ENCODE peak calls at places on chromosomes 1 and 21, in four cellular contexts. M is H1, K is mesendoderm, J is H9. U is an unnamed sample.

GRCh38 chr1:229238674-229239415 is 32.1 kb upstream of the RAB4A start:
- DNase-seq in M (no peak), K (no peak), J (no peak), U (no peak)

GRCh38 chr1:203744008-203744972 is 20.7 kb upstream of the LAX1 start:
- DNase-seq in M (no peak), K (peak; percentile 59), J (peak; percentile 58), U (peak; percentile 32)

GRCh38 chr1:1351511-1352427 is 2.6 kb upstream of the DVL1 start:
- DNase-seq in M (no peak), K (no peak), J (no peak), U (peak; percentile 38)

GRCh38 chr1:50633465-50633864 is 210.2 kb upstream of the DMRTA2 start:
- DNase-seq in M (no peak), K (peak; percentile 35), J (no peak), U (no peak)

GRCh38 chr21:16572032-16572431 is 842.2 kb downstream of the USP25 start:
- DNase-seq in M (no peak), K (no peak), J (no peak), U (peak; percentile 77)

GRCh38 chr1:1219341-1219740 is 5.4 kb upstream of the TNFRSF4 start:
- DNase-seq in M (no peak), K (no peak), J (no peak), U (no peak)

GRCh38 chr1:37338658-37339057 is 135.7 kb upstream of the ZC3H12A start:
- DNase-seq in M (no peak), K (no peak), J (no peak), U (no peak)

GRCh38 chr1:184445997-184446396 is 59.2 kb downstream of the C1orf21 start:
- DNase-seq in M (no peak), K (no peak), J (no peak), U (no peak)

GRCh38 chr21:33255404-33255803 is 10.8 kb upstream of the IL10RB start:
- DNase-seq in M (no peak), K (no peak), J (no peak), U (no peak)

GRCh38 chr1:39398278-39399010 is 93.0 kb upstream of the BMP8A start:
- DNase-seq in M (no peak), K (peak; percentile 99), J (peak; percentile 43), U (peak; percentile 98)

GRCh38 chr1:25683731-25684130 is 67.1 kb downstream of the MAN1C1 start:
- DNase-seq in M (no peak), K (no peak), J (no peak), U (peak; percentile 63)

GRCh38 chr1:225532240-225532944 is 104.6 kb upstream of the LBR start:
- DNase-seq in M (no peak), K (no peak), J (no peak), U (no peak)

GRCh38 chr1:246450485-246451251 is 56.4 kb downstream of the SMYD3 start:
- DNase-seq in M (no peak), K (peak; percentile 22), J (no peak), U (peak; percentile 35)

GRCh38 chr1:193754732-193755427 is 568.5 kb upstream of the B3GALT2 start:
- DNase-seq in M (no peak), K (peak; percentile 43), J (no peak), U (no peak)

GRCh38 chr1:70146488-70146887 is 58.9 kb downstream of the LRRC40 start:
- DNase-seq in M (no peak), K (no peak), J (no peak), U (peak; percentile 78)

DNA sequence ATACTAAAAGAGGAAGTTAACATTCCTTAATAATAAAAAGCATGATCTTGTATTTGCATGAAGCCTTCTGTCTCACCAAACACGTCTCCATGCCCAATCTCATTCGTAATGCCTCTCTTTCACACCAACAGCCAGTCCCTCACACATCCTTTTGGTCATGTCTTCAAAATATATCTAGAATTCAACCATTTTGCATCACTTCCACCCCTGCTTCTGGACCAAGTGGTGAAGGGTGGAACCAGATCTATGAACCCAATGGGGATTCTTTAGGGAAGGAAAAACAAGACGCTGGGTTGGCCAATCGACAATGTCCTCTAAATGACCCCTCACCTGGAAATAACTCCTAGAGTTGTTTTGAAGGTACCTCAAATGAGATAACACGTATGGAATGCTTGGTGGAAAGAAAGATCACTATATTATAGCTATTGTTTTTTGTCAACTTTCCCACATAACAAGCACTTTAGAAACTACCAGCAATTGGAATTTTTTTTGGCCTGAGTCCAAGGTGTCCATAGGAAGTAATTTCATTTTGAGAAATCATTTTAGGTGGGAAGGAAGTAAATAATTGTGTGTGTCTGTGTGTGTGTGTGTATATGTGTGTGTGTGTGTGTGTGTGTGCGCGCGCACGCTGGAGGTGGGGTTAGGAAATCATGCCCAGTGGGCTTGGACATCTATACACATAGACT is at the start of gene KCNA10:
- DNase-seq in M (no peak), K (no peak), J (no peak), U (no peak)
- H3K27ac ChIP-seq in M (no peak within 1 kb of the TSS), K (no peak within 1 kb of the TSS), J (no peak within 1 kb of the TSS), U (no peak within 1 kb of the TSS)

GRCh38 chr1:211912064-211912463 is 81.5 kb upstream of the LPGAT1 start:
- DNase-seq in M (no peak), K (no peak), J (no peak), U (no peak)

GRCh38 chr1:211912844-211913432 is 82.4 kb upstream of the LPGAT1 start:
- DNase-seq in M (no peak), K (no peak), J (no peak), U (no peak)

GRCh38 chr1:211910136-211910884 is 79.7 kb upstream of the LPGAT1 start:
- DNase-seq in M (no peak), K (no peak), J (no peak), U (no peak)

GRCh38 chr1:211909385-211909784 is 78.8 kb upstream of the LPGAT1 start:
- DNase-seq in M (no peak), K (no peak), J (no peak), U (no peak)

DNA sequence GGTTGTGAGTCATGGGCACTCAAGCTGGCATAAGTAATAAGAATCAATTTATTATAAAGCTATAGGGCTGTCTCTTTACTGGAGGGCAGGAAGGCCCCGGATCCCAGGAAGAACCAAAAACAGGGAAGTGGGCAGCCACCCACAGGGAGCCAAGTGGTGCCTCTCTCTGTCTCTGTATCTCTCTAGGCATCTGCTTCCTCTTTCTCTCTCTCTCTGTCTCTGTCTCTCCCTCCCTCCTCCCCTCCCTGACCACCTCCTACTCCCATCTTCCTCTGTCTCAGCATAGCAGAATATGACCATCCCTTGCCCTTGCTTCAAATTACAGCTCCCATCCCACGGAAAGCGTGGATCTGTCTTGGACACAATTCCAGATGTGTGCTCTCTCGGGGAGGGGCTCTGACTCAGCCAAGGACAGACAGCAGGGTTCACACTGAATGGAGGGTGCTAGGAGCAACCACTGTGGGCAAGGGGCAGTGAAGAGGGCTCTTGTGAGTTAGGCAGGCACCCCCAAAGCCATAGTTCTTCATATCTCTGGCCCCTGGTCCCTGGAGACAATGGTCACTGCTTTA is 80.4 kb upstream of the LPGAT1 start:
- DNase-seq in M (no peak), K (no peak), J (no peak), U (peak; percentile 15)
- H3K56ac ChIP-seq in M (no peak overlapping the region), K (no peak overlapping the region), J (no peak overlapping the region), U (no peak overlapping the region)

GRCh38 chr1:167671727-167672511 is 41.9 kb downstream of the RCSD1 start:
- DNase-seq in M (no peak), K (no peak), J (no peak), U (no peak)
- H3K27ac ChIP-seq in M (no peak overlapping the region), K (no peak overlapping the region), J (no peak overlapping the region), U (no peak overlapping the region)

GRCh38 chr1:64745986-64746940 is 1.4 kb downstream of the RAVER2 start:
- DNase-seq in M (no peak), K (no peak), J (no peak), U (peak; percentile 35)
- H3K56ac ChIP-seq in M (peak overlapping the region; percentile 69), K (peak overlapping the region; percentile 93), J (no peak overlapping the region), U (no peak overlapping the region)

GRCh38 chr1:214317734-214318133 is 36.8 kb downstream of the SMYD2 start:
- DNase-seq in M (no peak), K (peak; percentile 64), J (no peak), U (no peak)

GRCh38 chr1:214319930-214320329 is 39.0 kb downstream of the SMYD2 start:
- DNase-seq in M (no peak), K (no peak), J (no peak), U (no peak)

GRCh38 chr1:214318356-214318755 is 37.4 kb downstream of the SMYD2 start:
- DNase-seq in M (no peak), K (no peak), J (no peak), U (no peak)

GRCh38 chr1:214317300-214317699 is 36.3 kb downstream of the SMYD2 start:
- DNase-seq in M (peak; percentile 82), K (peak; percentile 78), J (peak; percentile 85), U (no peak)

DNA sequence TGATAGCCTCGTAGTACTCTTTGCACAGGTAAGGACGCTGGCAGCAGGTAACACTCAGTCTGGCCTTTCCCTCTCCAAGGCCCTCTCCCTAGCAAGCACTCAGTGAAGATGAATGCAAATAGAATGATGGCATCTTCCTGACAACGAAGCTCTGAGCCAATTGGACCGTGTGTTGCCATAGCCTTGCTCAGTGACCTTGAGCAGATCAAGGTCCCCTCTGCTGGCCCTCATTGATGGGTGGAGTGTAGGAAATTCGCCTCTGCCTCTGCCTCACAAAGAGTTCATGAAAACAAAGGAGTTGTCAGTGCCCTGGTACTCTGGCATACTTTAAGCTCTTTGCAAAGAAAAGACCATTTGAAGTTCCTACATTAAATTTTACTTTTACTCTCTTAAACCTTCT is 38.0 kb downstream of the SMYD2 start:
- DNase-seq in M (no peak), K (no peak), J (no peak), U (no peak)
- H3K27ac ChIP-seq in M (no peak overlapping the region), K (no peak overlapping the region), J (no peak overlapping the region), U (no peak overlapping the region)

DNA sequence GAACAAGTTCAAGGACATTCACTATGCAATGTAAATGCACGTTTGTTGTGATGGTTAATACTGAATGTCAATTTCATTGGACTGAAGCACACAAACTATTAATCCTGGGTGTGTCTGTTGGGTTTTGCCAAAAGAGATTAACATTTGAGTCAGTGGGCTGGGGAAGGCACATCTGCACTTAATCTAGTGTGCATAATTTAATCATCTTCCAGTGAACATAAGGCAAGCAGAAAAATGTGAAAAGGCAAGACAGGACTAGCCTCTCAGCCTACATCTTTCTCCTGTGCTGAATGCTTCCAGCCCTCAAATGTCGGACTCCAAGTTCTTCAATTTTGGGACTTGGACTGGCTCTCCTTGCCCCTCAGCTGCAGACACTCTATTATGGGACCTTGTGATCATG is 40.1 kb downstream of the PRPF38A start:
- DNase-seq in M (no peak), K (no peak), J (no peak), U (no peak)
- H3K56ac ChIP-seq in M (no peak overlapping the region), K (no peak overlapping the region), J (no peak overlapping the region), U (no peak overlapping the region)

DNA sequence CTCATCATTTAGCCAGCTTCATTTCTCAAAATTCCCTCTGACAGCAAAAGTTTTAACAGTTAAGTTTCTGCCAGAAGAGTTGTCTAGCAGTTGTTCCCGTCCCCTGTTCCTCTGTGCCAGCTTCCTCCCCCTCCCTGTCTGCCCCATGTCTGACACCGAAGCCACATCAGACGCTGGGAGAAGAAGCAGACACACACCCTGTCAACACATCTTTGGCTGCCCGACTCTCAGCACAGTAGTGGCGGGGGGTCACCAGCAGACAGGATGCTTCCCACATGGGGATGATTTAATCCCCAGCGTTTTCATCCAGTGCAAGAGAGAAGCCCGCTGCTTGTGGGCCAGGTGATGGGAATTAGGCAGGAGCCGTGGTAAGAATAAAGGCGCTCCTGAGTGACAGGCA is 379.4 kb upstream of the RUNX1 start:
- DNase-seq in M (no peak), K (peak; percentile 94), J (no peak), U (no peak)
- H3K27ac ChIP-seq in M (no peak overlapping the region), K (no peak overlapping the region), J (no peak overlapping the region), U (no peak overlapping the region)